ENCODE peak calls at places on chromosomes 16 and 17, in five cellular contexts. R is A549, W is K562, B is endothelial cell of umbilical vein, X is HepG2. A is an unnamed sample.

GRCh38 chr16:87703071-87703470 is 62.7 kb downstream of the KLHDC4 start:
- DNase-seq in R (no peak), W (no peak), B (no peak), X (no peak), A (no peak)

GRCh38 chr17:41710472-41711090 is 1.6 kb upstream of the GAST start:
- DNase-seq in R (no peak), W (no peak), B (peak), X (no peak), A (peak)

GRCh38 chr16:17261197-17261858 is 209.4 kb downstream of the XYLT1 start:
- DNase-seq in R (no peak), W (no peak), B (no peak), X (no peak), A (peak)

GRCh38 chr17:64765191-64765889 is 103.2 kb upstream of the SMURF2 start:
- DNase-seq in R (no peak), W (peak), B (no peak), X (no peak), A (no peak)

GRCh38 chr16:6335072-6335471 is 997.6 kb upstream of the RBFOX1 start:
- DNase-seq in R (peak), W (peak), B (no peak), X (no peak), A (peak)

GRCh38 chr17:45300060-45300751 is 16.6 kb downstream of the MAP3K14 start:
- DNase-seq in R (no peak), W (no peak), B (no peak), X (no peak), A (no peak)

GRCh38 chr16:86294535-86294934 is 215.8 kb upstream of the FOXF1 start:
- DNase-seq in R (no peak), W (no peak), B (no peak), X (no peak), A (no peak)

GRCh38 chr17:62706598-62707424 is 79.3 kb downstream of the MRC2 start:
- DNase-seq in R (no peak), W (no peak), B (no peak), X (no peak), A (no peak)

GRCh38 chr17:29590261-29590978 is 972 bp upstream of the GIT1 start:
- DNase-seq in R (peak), W (peak), B (no peak), X (no peak), A (peak)

GRCh38 chr16:5064915-5065314 is 841 bp downstream of the C16orf89 start:
- DNase-seq in R (no peak), W (no peak), B (no peak), X (no peak), A (no peak)

GRCh38 chr17:35011671-35012216 is 31.4 kb downstream of the LIG3 start:
- DNase-seq in R (no peak), W (no peak), B (no peak), X (no peak), A (no peak)

DNA sequence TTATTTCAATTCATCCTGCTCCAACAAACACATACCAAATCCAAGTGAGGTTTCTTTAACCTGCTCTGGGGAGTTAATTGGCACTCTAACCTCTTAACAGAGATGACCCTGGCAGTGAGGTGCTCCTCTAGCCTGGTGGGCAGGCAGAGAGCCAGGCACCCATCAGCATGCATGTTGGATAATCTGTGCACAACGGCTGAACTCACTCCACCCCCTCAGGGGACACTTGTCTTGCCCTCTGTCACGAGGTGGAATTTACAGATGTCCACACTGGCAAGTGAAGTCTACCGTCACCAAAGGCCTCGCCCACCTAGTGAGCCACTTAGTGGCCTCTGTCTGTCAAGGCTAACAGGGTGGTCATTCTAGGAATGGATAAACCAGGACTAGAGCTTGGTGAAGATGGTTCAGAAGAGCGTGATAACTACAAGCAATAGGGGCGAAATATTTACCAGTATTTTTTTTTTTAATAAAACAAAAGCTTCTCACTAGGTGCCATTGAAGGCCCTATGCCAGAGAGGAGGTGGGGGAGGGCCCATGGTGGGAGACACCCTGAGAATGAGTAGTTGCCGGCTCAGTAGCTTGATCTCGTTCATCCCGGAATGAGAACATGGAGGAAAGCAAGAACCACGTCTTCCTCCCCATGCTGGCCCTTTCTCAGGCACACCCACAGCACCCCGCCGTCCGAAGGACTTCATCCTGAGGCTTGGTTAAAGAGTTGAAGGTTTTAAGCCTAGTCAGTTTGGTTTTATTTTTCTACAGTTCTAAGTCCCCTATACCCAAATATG is 25.2 kb downstream of the PLD6 start:
- DNase-seq in R (no peak), W (no peak), B (no peak), X (no peak), A (no peak)
- H3K4me3 ChIP-seq in R (no peak), W (no peak), B (no peak), X (no peak), A (no peak)

GRCh38 chr17:68600123-68600880 is 865 bp downstream of the FAM20A start:
- DNase-seq in R (peak), W (no peak), B (no peak), X (peak), A (no peak)
- TF ChIP-seq CTCF in R (peak), W (peak), B (no peak), X (peak), A (no peak)

DNA sequence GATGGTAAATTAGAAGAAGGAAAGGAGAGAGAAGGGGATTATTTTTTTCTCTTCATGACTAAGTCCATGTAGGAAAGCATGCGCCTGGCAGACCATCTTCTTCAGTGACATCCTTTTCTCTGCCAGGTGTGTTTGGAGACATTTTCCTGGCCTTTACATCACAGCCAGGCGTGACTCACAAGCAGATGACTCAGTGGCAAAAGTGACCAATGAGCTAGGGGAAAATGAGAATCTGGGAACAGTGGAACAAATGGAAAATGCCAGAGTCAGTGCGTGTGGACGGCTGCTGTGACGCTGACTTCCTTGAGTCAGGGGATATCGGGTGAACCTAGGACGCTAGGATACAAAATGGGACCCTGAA is 9.4 kb downstream of the KIAA0513 start:
- DNase-seq in R (no peak), W (no peak), B (peak), X (no peak), A (no peak)
- TF ChIP-seq MYC in R (no peak), W (no peak), B (no peak), X (no peak), A (no peak)

GRCh38 chr17:3985800-3986199 is 21.6 kb upstream of the ATP2A3 start:
- DNase-seq in R (no peak), W (no peak), B (peak), X (no peak), A (no peak)

GRCh38 chr17:3984719-3985444 is 20.6 kb upstream of the ATP2A3 start:
- DNase-seq in R (no peak), W (no peak), B (no peak), X (no peak), A (no peak)

GRCh38 chr17:3982541-3983017 is 18.3 kb upstream of the ATP2A3 start:
- DNase-seq in R (no peak), W (no peak), B (no peak), X (no peak), A (no peak)

GRCh38 chr17:3982113-3982512 is 17.9 kb upstream of the ATP2A3 start:
- DNase-seq in R (no peak), W (no peak), B (no peak), X (no peak), A (no peak)

GRCh38 chr17:3983945-3984484 is 19.8 kb upstream of the ATP2A3 start:
- DNase-seq in R (no peak), W (no peak), B (peak), X (no peak), A (peak)
- H3K4me3 ChIP-seq in R (no peak), W (no peak), B (no peak), X (no peak), A (no peak)

GRCh38 chr17:75405365-75406221 is at the start of gene GRB2:
- DNase-seq in R (peak), W (peak), B (peak), X (peak), A (peak)
- TF ChIP-seq CTCF in R (no peak), W (no peak), B (no peak), X (peak), A (no peak)

GRCh38 chr16:64858076-64858475 is 263.8 kb downstream of the CDH11 start:
- DNase-seq in R (no peak), W (no peak), B (no peak), X (no peak), A (no peak)
- TF ChIP-seq MYC in R (no peak), W (no peak), B (no peak), X (no peak), A (no peak)

GRCh38 chr16:18933501-18933900 is 7.3 kb upstream of the SMG1 start:
- DNase-seq in R (no peak), W (no peak), B (no peak), X (no peak), A (no peak)

GRCh38 chr16:18937390-18937789 is 11.2 kb upstream of the SMG1 start:
- DNase-seq in R (no peak), W (no peak), B (no peak), X (no peak), A (no peak)

GRCh38 chr16:18936727-18937340 is 10.6 kb upstream of the SMG1 start:
- DNase-seq in R (no peak), W (no peak), B (no peak), X (peak), A (no peak)

GRCh38 chr16:18931756-18932155 is 5.5 kb upstream of the SMG1 start:
- DNase-seq in R (no peak), W (no peak), B (no peak), X (peak), A (no peak)

GRCh38 chr16:18932243-18932997 is 6.2 kb upstream of the SMG1 start:
- DNase-seq in R (no peak), W (no peak), B (no peak), X (peak), A (no peak)
- H3K4me3 ChIP-seq in R (no peak), W (no peak), B (no peak), X (no peak), A (no peak)

GRCh38 chr17:7503521-7503920 is 19.4 kb downstream of the POLR2A start:
- DNase-seq in R (no peak), W (no peak), B (no peak), X (no peak), A (no peak)

GRCh38 chr17:7502171-7502847 is 18.1 kb downstream of the POLR2A start:
- DNase-seq in R (no peak), W (no peak), B (no peak), X (no peak), A (no peak)

GRCh38 chr17:7501729-7502128 is 17.6 kb downstream of the POLR2A start:
- DNase-seq in R (no peak), W (no peak), B (no peak), X (no peak), A (no peak)

GRCh38 chr17:7499161-7499560 is 15.0 kb downstream of the POLR2A start:
- DNase-seq in R (no peak), W (no peak), B (no peak), X (no peak), A (no peak)

GRCh38 chr17:7502987-7503386 is 18.8 kb downstream of the POLR2A start:
- DNase-seq in R (no peak), W (peak), B (no peak), X (no peak), A (no peak)
- TF ChIP-seq CTCF in R (peak), W (peak), B (peak), X (peak), A (peak)

GRCh38 chr16:89047331-89048086 is 46.1 kb upstream of the ACSF3 start:
- DNase-seq in R (no peak), W (no peak), B (no peak), X (no peak), A (no peak)
- TF ChIP-seq MYC in R (no peak), W (no peak), B (no peak), X (no peak), A (no peak)

GRCh38 chr16:54180421-54181359 is 105.9 kb downstream of the IRX3 start:
- DNase-seq in R (no peak), W (no peak), B (no peak), X (peak), A (no peak)
- H3K4me3 ChIP-seq in R (no peak), W (no peak), B (no peak), X (no peak), A (no peak)